ENCODE peak calls at places on chromosomes 6 and 20, in ten cellular contexts. E, B, Y, X, H, U, R, M, I and P are unnamed samples.

GRCh38 chr6:16961577-16961976 is 140.3 kb upstream of the STMND1 start:
- DNase-seq in B (no peak), H (no peak), R (no peak), Y (no peak), U (no peak), E (no peak), X (no peak), I (no peak), M (no peak), P (peak)

GRCh38 chr6:67252663-67253062 is 1382.4 kb upstream of the ADGRB3 start:
- DNase-seq in I (no peak), R (no peak), U (no peak), H (no peak), Y (no peak), M (no peak), B (no peak), E (no peak), X (no peak), P (no peak)

GRCh38 chr6:131182991-131183425 is 47.7 kb downstream of the AKAP7 start:
- DNase-seq in E (no peak), B (peak), I (peak), Y (peak), M (no peak), X (peak), H (no peak), R (no peak), U (no peak), P (peak)

GRCh38 chr6:87151786-87152527 is 3.4 kb upstream of the ZNF292 start:
- DNase-seq in M (peak), B (peak), Y (peak), E (peak), X (peak), I (peak), H (peak), R (peak), U (peak), P (peak)

GRCh38 chr6:38730136-38730862 is 15.2 kb downstream of the DNAH8 start:
- DNase-seq in E (no peak), R (no peak), B (no peak), X (no peak), I (no peak), Y (no peak), H (no peak), M (no peak), U (no peak), P (no peak)

GRCh38 chr20:38218566-38218885 is 42.0 kb downstream of the KIAA1755 start:
- DNase-seq in U (no peak), E (no peak), B (no peak), R (no peak), H (no peak), I (no peak), X (no peak), M (no peak), Y (no peak), P (no peak)

GRCh38 chr6:47767102-47767501 is 14.7 kb upstream of the OPN5 start:
- DNase-seq in H (no peak), I (no peak), R (no peak), U (no peak), M (no peak), X (no peak), E (no peak), Y (no peak), B (no peak), P (no peak)

GRCh38 chr6:2460216-2460734 is 214.9 kb upstream of the GMDS start:
- DNase-seq in I (no peak), M (peak), H (no peak), R (no peak), E (no peak), B (no peak), U (no peak), X (no peak), Y (no peak), P (no peak)

GRCh38 chr6:16799279-16800193 is 38.3 kb upstream of the ATXN1 start:
- DNase-seq in U (no peak), R (no peak), H (no peak), M (no peak), X (peak), E (no peak), B (no peak), Y (peak), I (no peak), P (peak)

GRCh38 chr6:122476131-122476530 is 4.5 kb upstream of the SERINC1 start:
- DNase-seq in X (peak), M (no peak), H (no peak), E (no peak), B (no peak), R (no peak), Y (peak), U (no peak), I (no peak), P (peak)

GRCh38 chr6:89826029-89826528 is 3.6 kb upstream of the CASP8AP2 start:
- DNase-seq in R (no peak), H (no peak), E (no peak), Y (peak), B (no peak), M (no peak), I (no peak), X (peak), U (no peak), P (peak)

GRCh38 chr6:163720005-163720404 is 305.5 kb downstream of the QKI start:
- DNase-seq in I (no peak), X (no peak), R (no peak), B (no peak), M (no peak), Y (no peak), E (no peak), U (no peak), H (no peak), P (no peak)

GRCh38 chr6:123529058-123529457 is 107.7 kb downstream of the TRDN start:
- DNase-seq in H (no peak), I (no peak), M (no peak), U (no peak), X (no peak), B (no peak), Y (no peak), E (no peak), R (no peak), P (no peak)

GRCh38 chr6:1190361-1190760 is 121.5 kb upstream of the FOXQ1 start:
- DNase-seq in M (no peak), Y (peak), H (no peak), X (peak), B (no peak), R (no peak), I (no peak), U (peak), E (no peak), P (peak)

GRCh38 chr6:155212616-155213380 is 51.0 kb upstream of the CLDN20 start:
- DNase-seq in R (no peak), H (no peak), B (no peak), Y (peak), M (no peak), I (no peak), E (no peak), X (no peak), U (no peak), P (no peak)

GRCh38 chr6:131663578-131664165 is 26.6 kb downstream of the ENPP3 start:
- DNase-seq in M (no peak), E (no peak), Y (no peak), R (no peak), I (no peak), H (no peak), U (no peak), X (no peak), B (no peak), P (no peak)

GRCh38 chr20:41038878-41039404 is 10.3 kb downstream of the TOP1 start:
- DNase-seq in U (no peak), Y (no peak), I (no peak), X (no peak), R (no peak), M (no peak), E (no peak), B (no peak), H (no peak), P (no peak)

GRCh38 chr6:27668442-27669275 is 195.8 kb upstream of the ZNF184 start:
- DNase-seq in I (no peak), X (peak), E (peak), H (peak), M (no peak), Y (peak), B (peak), U (no peak), R (no peak), P (peak)